ENCODE peak calls at places on chromosomes 16 and 17, in nine cellular contexts. R is neural progenitor cell, H is PC-3, A is OCI-LY7, S is SK-N-SH, X is HCT116, Q is astrocyte, E is mammary epithelial cell, V is MM.1S. I is an unnamed sample. For H4K20me1, the result is how much of the 10 kb centered on the place peaks cover.

GRCh38 chr17:61570118-61570517 is 20.9 kb downstream of the NACA2 start:
- DNase-seq in R (no peak), H (peak), A (peak), S (no peak), X (peak), Q (no peak), E (no peak), V (no peak), I (no peak)

GRCh38 chr17:20217677-20218076 is 208.5 kb downstream of the SPECC1 start:
- DNase-seq in R (no peak), H (no peak), A (no peak), S (no peak), X (no peak), Q (no peak), E (no peak), V (no peak), I (no peak)

GRCh38 chr17:51054748-51055147 is 65.9 kb downstream of the SPAG9 start:
- DNase-seq in R (no peak), H (no peak), A (no peak), S (no peak), X (no peak), Q (no peak), E (no peak), V (no peak), I (no peak)

GRCh38 chr17:45307290-45308015 is 9.4 kb downstream of the MAP3K14 start:
- DNase-seq in R (no peak), H (peak), A (peak), S (no peak), X (no peak), Q (peak), E (peak), V (no peak), I (peak)

GRCh38 chr17:43534909-43535308 is 11.2 kb downstream of the ETV4 start:
- DNase-seq in R (no peak), H (no peak), A (no peak), S (no peak), X (no peak), Q (no peak), E (no peak), V (no peak), I (no peak)

GRCh38 chr17:49753959-49754391 is 10.0 kb downstream of the FAM117A start:
- DNase-seq in R (no peak), H (no peak), A (no peak), S (peak), X (no peak), Q (no peak), E (no peak), V (no peak), I (no peak)

GRCh38 chr17:35679007-35679682 is 52.3 kb upstream of the RASL10B start:
- DNase-seq in R (no peak), H (no peak), A (no peak), S (no peak), X (no peak), Q (peak), E (no peak), V (peak), I (peak)

GRCh38 chr17:73725794-73726193 is 81.5 kb upstream of the SDK2 start:
- DNase-seq in R (no peak), H (no peak), A (no peak), S (no peak), X (no peak), Q (no peak), E (no peak), V (no peak), I (no peak)

GRCh38 chr16:25011891-25012499 is 3.2 kb downstream of the ARHGAP17 start:
- DNase-seq in R (no peak), H (peak), A (no peak), S (no peak), X (no peak), Q (no peak), E (no peak), V (no peak), I (no peak)

GRCh38 chr16:89949121-89949742 is 677 bp downstream of the DEF8 start:
- DNase-seq in R (no peak), H (no peak), A (no peak), S (peak), X (no peak), Q (no peak), E (no peak), V (no peak), I (no peak)

GRCh38 chr17:72362466-72363335 is 241.9 kb downstream of the SOX9 start:
- DNase-seq in R (no peak), H (peak), A (no peak), S (no peak), X (no peak), Q (peak), E (peak), V (no peak), I (peak)

GRCh38 chr17:16322636-16323035 is 30.6 kb downstream of the CENPV start:
- DNase-seq in R (no peak), H (no peak), A (no peak), S (no peak), X (no peak), Q (peak), E (no peak), V (no peak), I (peak)

DNA sequence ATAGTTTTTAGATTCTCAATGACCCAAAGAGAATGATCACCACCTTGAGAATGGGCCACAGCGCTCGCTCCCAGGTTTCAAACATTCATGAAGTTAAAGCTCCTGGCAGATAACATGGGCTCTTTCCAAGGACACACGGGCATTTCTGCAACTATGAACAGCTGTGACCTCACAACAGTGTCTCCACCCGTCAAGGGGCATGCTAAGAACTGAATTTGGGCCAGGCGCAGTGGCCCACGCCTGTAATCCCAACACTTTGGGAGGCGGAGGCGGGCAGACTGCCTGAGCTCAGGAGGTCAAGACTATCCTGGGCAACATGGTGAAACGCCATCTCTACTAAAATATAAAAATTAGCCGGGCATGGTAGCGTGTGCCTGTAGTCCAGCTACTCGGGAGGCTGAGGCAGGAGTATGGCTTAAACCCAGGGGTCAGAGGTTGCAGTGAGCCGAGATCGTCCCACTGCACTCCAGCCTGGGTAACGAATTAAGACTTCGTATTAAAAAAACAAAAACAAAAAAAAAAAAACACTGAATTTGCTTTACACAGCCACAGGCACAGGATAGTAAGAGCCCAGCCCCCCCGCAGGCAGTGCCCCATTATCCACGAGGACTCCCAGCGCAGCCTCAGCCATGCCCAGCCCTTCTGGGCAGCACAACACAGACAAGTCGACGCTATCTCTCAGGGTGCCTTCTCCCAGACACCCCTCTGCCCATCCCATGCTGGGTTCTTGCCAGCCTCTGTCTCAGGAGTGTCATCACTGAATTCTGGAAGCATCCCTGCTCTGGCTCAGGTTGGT is 7.2 kb downstream of the USP7 start:
- DNase-seq in R (no peak), H (no peak), A (no peak), S (peak), X (no peak), Q (no peak), E (no peak), V (no peak), I (no peak)
- H4K20me1 ChIP-seq in R (half or more), H (half or more), A (half or more), S (half or more), X (half or more), Q (half or more), E (half or more), V (half or more), I (under half)

GRCh38 chr17:565506-565905 is 149.1 kb downstream of the VPS53 start:
- DNase-seq in R (no peak), H (no peak), A (no peak), S (peak), X (no peak), Q (no peak), E (no peak), V (no peak), I (no peak)

GRCh38 chr17:564526-564925 is 150.1 kb downstream of the VPS53 start:
- DNase-seq in R (no peak), H (no peak), A (no peak), S (no peak), X (no peak), Q (no peak), E (peak), V (no peak), I (no peak)

GRCh38 chr17:574061-574460 is 140.6 kb downstream of the VPS53 start:
- DNase-seq in R (no peak), H (no peak), A (no peak), S (no peak), X (no peak), Q (no peak), E (no peak), V (no peak), I (peak)

GRCh38 chr17:571224-571623 is 143.4 kb downstream of the VPS53 start:
- DNase-seq in R (no peak), H (no peak), A (no peak), S (no peak), X (no peak), Q (no peak), E (no peak), V (no peak), I (no peak)

DNA sequence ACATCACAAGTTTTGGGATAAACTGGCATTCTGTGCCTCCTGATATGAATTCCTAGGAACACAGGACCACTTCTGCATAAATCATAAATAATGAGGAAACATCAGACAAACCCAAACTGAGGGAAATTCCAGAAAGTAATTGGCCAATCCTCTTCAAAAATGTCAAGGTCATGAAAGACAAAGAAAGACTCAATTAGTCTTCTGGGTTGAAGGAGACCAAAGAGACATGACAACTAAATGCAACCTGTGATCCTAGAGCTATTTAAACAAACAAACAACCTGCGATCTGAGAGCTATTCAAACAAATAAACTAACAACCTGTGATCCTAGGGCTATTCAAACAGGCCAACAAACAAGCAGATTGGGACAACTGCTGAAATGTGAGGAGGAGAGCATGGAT is 144.2 kb downstream of the VPS53 start:
- DNase-seq in R (no peak), H (no peak), A (no peak), S (no peak), X (no peak), Q (no peak), E (no peak), V (no peak), I (no peak)
- H3K27ac ChIP-seq in R (no peak), H (no peak), A (no peak), S (no peak), X (no peak), Q (no peak), E (no peak), V (no peak), I (no peak)

GRCh38 chr16:71789136-71789535 is 19.5 kb downstream of the AP1G1 start:
- DNase-seq in R (no peak), H (no peak), A (no peak), S (no peak), X (no peak), Q (no peak), E (no peak), V (no peak), I (no peak)
- H4K20me1 ChIP-seq in R (under half), H (under half), A (under half), S (half or more), X (under half), Q (half or more), E (under half), V (under half), I (under half)

DNA sequence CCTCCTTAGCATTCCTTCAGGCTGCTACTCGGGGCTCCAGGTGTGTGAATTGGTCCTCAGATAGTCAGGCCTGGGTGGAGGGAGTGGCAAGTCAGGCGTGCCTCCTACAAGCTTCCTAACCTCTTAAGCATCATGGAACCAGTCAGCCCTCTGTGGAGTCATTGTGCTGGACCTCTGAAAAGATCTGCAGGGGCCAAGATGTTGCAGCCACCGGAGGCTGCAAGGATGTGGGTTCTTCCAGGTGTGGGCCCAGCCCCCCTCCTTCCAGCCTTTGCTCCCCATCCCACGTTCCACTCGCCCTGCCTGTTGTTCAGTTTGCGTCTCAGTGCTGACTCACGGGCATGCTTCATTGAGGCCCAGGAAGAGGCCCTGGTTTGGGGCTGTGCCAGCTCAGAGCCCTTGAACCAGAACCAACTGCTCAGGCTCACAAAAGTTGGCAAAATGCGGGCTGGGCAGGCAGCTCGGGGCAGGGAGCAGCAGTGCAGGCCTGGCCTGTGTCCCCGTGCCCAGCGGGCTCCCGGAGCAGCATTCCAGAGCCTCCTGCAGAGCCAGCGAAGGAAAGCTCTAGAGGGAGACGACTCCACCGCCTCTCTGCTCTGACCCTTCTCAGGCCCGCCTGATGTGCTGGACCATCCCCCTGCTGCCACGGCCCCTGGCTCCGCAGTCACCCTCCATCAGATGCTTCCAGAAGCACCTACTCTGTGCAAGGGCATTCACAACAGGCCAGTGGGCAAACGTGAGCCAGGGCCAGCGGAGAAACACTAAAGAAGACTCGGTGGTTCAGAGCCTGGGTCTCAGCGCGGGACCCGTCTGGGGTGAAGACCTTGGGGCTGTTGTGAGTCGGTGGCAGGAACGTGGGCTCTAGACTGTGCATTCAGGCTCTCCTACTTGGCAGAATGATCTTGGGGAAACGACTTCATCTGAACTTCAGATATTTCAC is 7.5 kb downstream of the LDHD start:
- DNase-seq in R (no peak), H (peak), A (peak), S (no peak), X (peak), Q (peak), E (peak), V (no peak), I (peak)
- H3K27ac ChIP-seq in R (no peak), H (peak), A (peak), S (peak), X (peak), Q (peak), E (peak), V (no peak), I (peak)

GRCh38 chr17:17710728-17711541 is 29.7 kb downstream of the RAI1 start:
- DNase-seq in R (peak), H (peak), A (no peak), S (peak), X (peak), Q (peak), E (peak), V (no peak), I (peak)
- H4K20me1 ChIP-seq in R (half or more), H (under half), A (under half), S (half or more), X (under half), Q (half or more), E (under half), V (under half), I (under half)

DNA sequence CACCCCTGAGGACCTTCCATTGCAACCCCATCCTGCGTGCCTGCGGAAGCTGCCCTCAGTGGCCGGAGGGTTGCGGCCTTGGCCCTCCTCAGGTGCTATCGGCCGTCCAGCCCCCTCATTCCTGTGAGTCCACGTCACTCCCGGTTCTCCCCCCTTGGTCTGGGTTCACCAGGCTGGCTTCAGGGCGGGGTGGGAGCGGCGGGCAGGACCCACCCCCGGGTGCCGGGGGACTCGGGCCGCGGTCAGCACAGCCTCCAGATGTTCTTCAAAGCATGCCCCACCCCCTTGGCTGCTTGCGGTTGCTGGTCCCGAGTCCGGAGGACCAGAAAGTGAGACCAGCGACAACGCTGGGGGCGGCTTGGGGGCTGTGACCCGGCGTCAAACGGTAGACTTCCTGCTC is 4.4 kb downstream of the ZNF469 start:
- DNase-seq in R (no peak), H (no peak), A (no peak), S (no peak), X (no peak), Q (no peak), E (no peak), V (no peak), I (no peak)
- H3K27ac ChIP-seq in R (no peak), H (peak), A (no peak), S (no peak), X (no peak), Q (no peak), E (no peak), V (no peak), I (no peak)